ENCODE peak calls at places on chromosomes 6 and 20, in eight cellular contexts. F is fibroblast of mammary gland; U is A549; V is effector CD8-positive, alpha-beta T cell; D is ACHN; J is left lung; Y is brain microvascular endothelial cell; Q is CD8-positive, alpha-beta memory T cell. B is an unnamed sample.

GRCh38 chr20:45983279-45983743 is 11.3 kb upstream of the ZNF335 start:
- DNase-seq in Y (no peak), V (no peak), J (no peak), F (no peak), U (no peak), Q (no peak), D (no peak), B (no peak)

GRCh38 chr6:89887452-89888137 is 6.7 kb upstream of the GJA10 start:
- DNase-seq in F (peak), U (no peak), Q (peak), J (no peak), V (no peak), D (no peak), Y (no peak), B (no peak)

GRCh38 chr20:62473717-62474584 is 1.8 kb downstream of the GATA5 start:
- DNase-seq in D (no peak), Y (no peak), Q (no peak), V (no peak), J (no peak), F (no peak), U (no peak), B (no peak)

GRCh38 chr6:36245572-36246031 is 24.3 kb upstream of the PNPLA1 start:
- DNase-seq in D (no peak), Q (peak), J (no peak), V (no peak), F (no peak), U (no peak), Y (no peak), B (no peak)

GRCh38 chr6:10730254-10730653 is 7.4 kb downstream of the TMEM14C start:
- DNase-seq in D (no peak), Q (no peak), Y (no peak), U (no peak), J (no peak), F (no peak), V (no peak), B (no peak)

GRCh38 chr20:32445539-32446273 is 87.6 kb downstream of the ASXL1 start:
- DNase-seq in Y (no peak), Q (no peak), D (no peak), U (no peak), V (no peak), J (no peak), F (no peak), B (no peak)

GRCh38 chr6:80060774-80061173 is 45.7 kb upstream of the BCKDHB start:
- DNase-seq in Y (no peak), U (no peak), Q (no peak), J (no peak), F (no peak), D (no peak), V (no peak), B (no peak)

GRCh38 chr20:58162976-58163375 is 65.5 kb downstream of the ANKRD60 start:
- DNase-seq in F (no peak), D (no peak), V (no peak), J (no peak), Q (no peak), Y (no peak), U (no peak), B (no peak)

GRCh38 chr6:38117281-38117680 is 297.8 kb downstream of the ZFAND3 start:
- DNase-seq in Y (no peak), Q (no peak), V (no peak), J (no peak), F (peak), D (no peak), U (no peak), B (no peak)

GRCh38 chr20:60271597-60271996 is 313.4 kb downstream of the CDH26 start:
- DNase-seq in Q (no peak), Y (no peak), V (no peak), F (no peak), J (no peak), D (peak), U (peak), B (no peak)

GRCh38 chr6:1188199-1188598 is 123.7 kb upstream of the FOXQ1 start:
- DNase-seq in D (no peak), J (no peak), V (no peak), F (no peak), Q (no peak), U (no peak), Y (no peak), B (no peak)

GRCh38 chr20:5910192-5910591 is 40.1 kb downstream of the TRMT6 start:
- DNase-seq in Y (no peak), F (no peak), J (no peak), V (no peak), D (no peak), Q (no peak), U (no peak), B (no peak)

GRCh38 chr20:40739841-40740240 is 50.8 kb upstream of the MAFB start:
- DNase-seq in U (no peak), J (no peak), F (no peak), V (no peak), Y (no peak), D (no peak), Q (no peak), B (no peak)

GRCh38 chr6:2141644-2142290 is 103.6 kb downstream of the GMDS start:
- DNase-seq in Q (no peak), Y (no peak), J (no peak), F (no peak), D (no peak), V (no peak), U (no peak), B (no peak)

GRCh38 chr6:10373642-10374359 is 41.1 kb downstream of the TFAP2A start:
- DNase-seq in D (peak), U (peak), V (no peak), F (no peak), J (no peak), Q (no peak), Y (peak), B (peak)

GRCh38 chr6:30844118-30844535 is 40.2 kb upstream of the DDR1 start:
- DNase-seq in F (no peak), Y (peak), J (no peak), D (peak), V (no peak), Q (no peak), U (no peak), B (peak)

GRCh38 chr20:8568068-8568467 is 436.0 kb downstream of the PLCB1 start:
- DNase-seq in J (no peak), D (no peak), U (no peak), V (no peak), F (peak), Y (no peak), Q (no peak), B (no peak)

GRCh38 chr6:79544939-79545450 is 7.8 kb upstream of the LCA5 start:
- DNase-seq in U (peak), D (peak), V (no peak), Q (no peak), J (peak), F (peak), Y (peak), B (peak)

GRCh38 chr6:121897337-121897760 is 461.9 kb downstream of the GJA1 start:
- DNase-seq in U (no peak), D (peak), J (no peak), Q (no peak), F (peak), V (no peak), Y (no peak), B (no peak)

GRCh38 chr6:3471286-3471685 is 14.4 kb upstream of the SLC22A23 start:
- DNase-seq in Q (no peak), F (no peak), J (no peak), Y (no peak), U (no peak), D (no peak), V (no peak), B (no peak)

GRCh38 chr6:14792118-14792955 is 453.5 kb upstream of the JARID2 start:
- DNase-seq in Y (no peak), V (no peak), Q (no peak), U (no peak), F (peak), J (no peak), D (no peak), B (no peak)

GRCh38 chr6:162900503-162900902 is 172.7 kb downstream of the PACRG start:
- DNase-seq in U (no peak), V (no peak), F (no peak), Q (no peak), J (no peak), Y (no peak), D (no peak), B (no peak)

GRCh38 chr20:53580376-53581111 is 13.1 kb downstream of the ZNF217 start:
- DNase-seq in J (peak), Q (no peak), D (no peak), U (no peak), F (no peak), Y (no peak), V (no peak), B (no peak)

GRCh38 chr6:138991206-138991605 is 3.2 kb upstream of the REPS1 start:
- DNase-seq in Y (no peak), F (no peak), U (no peak), D (no peak), J (no peak), Q (no peak), V (no peak), B (no peak)

GRCh38 chr6:112343375-112343774 is 3.8 kb upstream of the RFPL4B start:
- DNase-seq in D (no peak), F (no peak), J (no peak), V (no peak), U (no peak), Y (no peak), Q (no peak), B (no peak)

GRCh38 chr6:121124600-121124999 is 209.7 kb downstream of the TBC1D32 start:
- DNase-seq in U (no peak), V (no peak), F (no peak), Q (no peak), Y (no peak), J (no peak), D (no peak), B (no peak)

GRCh38 chr20:32018269-32019155 is 8.3 kb downstream of the CCM2L start:
- DNase-seq in Q (peak), U (peak), V (peak), Y (no peak), D (peak), J (peak), F (no peak), B (peak)

GRCh38 chr20:46735436-46735835 is 26.0 kb downstream of the SLC2A10 start:
- DNase-seq in U (no peak), Q (no peak), Y (no peak), V (no peak), D (no peak), J (no peak), F (no peak), B (no peak)

GRCh38 chr6:36422714-36423100 is 19.9 kb downstream of the PXT1 start:
- DNase-seq in Y (no peak), F (no peak), D (no peak), Q (no peak), V (no peak), U (no peak), J (no peak), B (no peak)

GRCh38 chr6:17986656-17987575 is 519 bp downstream of the KIF13A start:
- DNase-seq in F (peak), J (peak), D (peak), V (no peak), Y (peak), Q (no peak), U (peak), B (peak)